ENCODE peak calls at places on chromosomes 2 and 18, in seven cellular contexts. O, N, L, Q, A, B and Y are unnamed samples.
A peak's percentile ranks its signal among the peaks of the same experiment; 100 is the strongest.

GRCh38 chr2:2845796-2846315 is 514.8 kb upstream of the MYT1L start:
- DNase-seq in O (no peak), N (no peak), L (no peak), Q (no peak), A (no peak), B (no peak), Y (no peak)

GRCh38 chr2:75053484-75054112 is 95.2 kb downstream of the POLE4 start:
- DNase-seq in O (no peak), N (peak; percentile 21), L (no peak), Q (peak; percentile 82), A (no peak), B (no peak), Y (peak; percentile 60)

GRCh38 chr2:145818890-145819504 is 1299.1 kb upstream of the ZEB2 start:
- DNase-seq in O (no peak), N (no peak), L (no peak), Q (no peak), A (no peak), B (no peak), Y (no peak)

GRCh38 chr2:68632026-68632425 is 11.4 kb upstream of the PROKR1 start:
- DNase-seq in O (no peak), N (no peak), L (no peak), Q (no peak), A (no peak), B (no peak), Y (no peak)

GRCh38 chr18:44238449-44238848 is 442.2 kb upstream of the SETBP1 start:
- DNase-seq in O (no peak), N (no peak), L (no peak), Q (no peak), A (no peak), B (no peak), Y (no peak)

GRCh38 chr2:164478205-164478604 is 143.1 kb downstream of the GRB14 start:
- DNase-seq in O (no peak), N (no peak), L (no peak), Q (no peak), A (no peak), B (no peak), Y (no peak)

GRCh38 chr2:16281451-16282330 is 341.3 kb downstream of the MYCN start:
- DNase-seq in O (no peak), N (no peak), L (no peak), Q (peak; percentile 74), A (no peak), B (no peak), Y (peak; percentile 76)

GRCh38 chr2:30765226-30765625 is 42.0 kb downstream of the CAPN13 start:
- DNase-seq in O (no peak), N (no peak), L (no peak), Q (no peak), A (no peak), B (no peak), Y (no peak)

GRCh38 chr2:240846881-240847601 is 21.6 kb upstream of the AGXT start:
- DNase-seq in O (no peak), N (no peak), L (no peak), Q (no peak), A (no peak), B (no peak), Y (no peak)

GRCh38 chr2:171956135-171956830 is 34.0 kb downstream of the HAT1 start:
- DNase-seq in O (no peak), N (no peak), L (no peak), Q (no peak), A (no peak), B (no peak), Y (no peak)

GRCh38 chr2:69933839-69934613 is 19.1 kb downstream of the MXD1 start:
- DNase-seq in O (no peak), N (no peak), L (no peak), Q (no peak), A (no peak), B (no peak), Y (no peak)

GRCh38 chr2:190718652-190719526 is 70.0 kb downstream of the NAB1 start:
- DNase-seq in O (no peak), N (peak; percentile 18), L (peak; percentile 16), Q (no peak), A (no peak), B (no peak), Y (peak; percentile 90)

GRCh38 chr2:20650880-20651730 is at the start of gene HS1BP3:
- DNase-seq in O (peak; percentile 93), N (peak; percentile 85), L (peak; percentile 91), Q (peak; percentile 83), A (peak; percentile 84), B (peak; percentile 98), Y (peak; percentile 92)

GRCh38 chr2:189555243-189555642 is 25.3 kb downstream of the SLC40A1 start:
- DNase-seq in O (no peak), N (no peak), L (no peak), Q (no peak), A (no peak), B (no peak), Y (no peak)

GRCh38 chr2:735670-736218 is 58.5 kb upstream of the TMEM18 start:
- DNase-seq in O (no peak), N (no peak), L (no peak), Q (no peak), A (no peak), B (no peak), Y (peak; percentile 66)

GRCh38 chr2:9287400-9288059 is 80.9 kb downstream of the ASAP2 start:
- DNase-seq in O (no peak), N (no peak), L (no peak), Q (no peak), A (no peak), B (no peak), Y (peak; percentile 56)

GRCh38 chr2:180776924-180777323 is 203.5 kb upstream of the UBE2E3 start:
- DNase-seq in O (no peak), N (no peak), L (no peak), Q (no peak), A (no peak), B (no peak), Y (no peak)

GRCh38 chr2:27069436-27069835 is 2.0 kb downstream of the OST4 start:
- DNase-seq in O (no peak), N (no peak), L (no peak), Q (no peak), A (no peak), B (no peak), Y (no peak)

GRCh38 chr18:51110073-51110797 is 80.2 kb downstream of the SMAD4 start:
- DNase-seq in O (peak; percentile 29), N (peak; percentile 36), L (peak; percentile 57), Q (peak; percentile 83), A (peak; percentile 62), B (peak; percentile 54), Y (peak; percentile 87)

GRCh38 chr18:11947214-11948119 is 33.8 kb upstream of the IMPA2 start:
- DNase-seq in O (peak; percentile 47), N (peak; percentile 95), L (peak; percentile 43), Q (peak; percentile 89), A (peak; percentile 19), B (peak; percentile 66), Y (peak; percentile 94)

GRCh38 chr2:189613650-189614420 is 33.2 kb upstream of the SLC40A1 start:
- DNase-seq in O (no peak), N (no peak), L (no peak), Q (no peak), A (no peak), B (no peak), Y (no peak)

GRCh38 chr18:44682181-44682870 is 1.6 kb downstream of the SETBP1 start:
- DNase-seq in O (no peak), N (peak; percentile 63), L (no peak), Q (peak; percentile 51), A (no peak), B (no peak), Y (peak; percentile 54)

GRCh38 chr18:40404284-40404683 is 1550.8 kb upstream of the PIK3C3 start:
- DNase-seq in O (no peak), N (no peak), L (no peak), Q (no peak), A (no peak), B (no peak), Y (no peak)

GRCh38 chr2:239252433-239253200 is 148.2 kb downstream of the HDAC4 start:
- DNase-seq in O (no peak), N (peak; percentile 60), L (no peak), Q (no peak), A (no peak), B (peak; percentile 25), Y (no peak)

GRCh38 chr18:79941473-79942119 is 9.9 kb downstream of the SLC66A2 start:
- DNase-seq in O (no peak), N (no peak), L (no peak), Q (peak; percentile 12), A (no peak), B (no peak), Y (no peak)

GRCh38 chr2:237726401-237726830 is 72.2 kb upstream of the RBM44 start:
- DNase-seq in O (no peak), N (no peak), L (no peak), Q (no peak), A (no peak), B (no peak), Y (no peak)

GRCh38 chr2:169069341-169069740 is at the start of gene DHRS9:
- DNase-seq in O (no peak), N (no peak), L (no peak), Q (no peak), A (no peak), B (no peak), Y (no peak)

GRCh38 chr2:67446504-67446911 is 49.4 kb downstream of the ETAA1 start:
- DNase-seq in O (no peak), N (no peak), L (no peak), Q (no peak), A (no peak), B (no peak), Y (no peak)

GRCh38 chr2:46091004-46091403 is 206.2 kb upstream of the EPAS1 start:
- DNase-seq in O (no peak), N (no peak), L (no peak), Q (peak; percentile 46), A (no peak), B (no peak), Y (peak; percentile 19)

GRCh38 chr2:219292616-219293015 is 13.4 kb downstream of the DNAJB2 start:
- DNase-seq in O (no peak), N (no peak), L (no peak), Q (no peak), A (no peak), B (no peak), Y (no peak)

GRCh38 chr2:74006424-74006823 is 21.7 kb downstream of the TET3 start:
- DNase-seq in O (no peak), N (peak; percentile 62), L (no peak), Q (peak; percentile 80), A (no peak), B (no peak), Y (peak; percentile 72)

GRCh38 chr2:238968616-238969394 is 120.9 kb downstream of the TWIST2 start:
- DNase-seq in O (no peak), N (no peak), L (no peak), Q (no peak), A (no peak), B (no peak), Y (no peak)

GRCh38 chr2:219962089-219962488 is 334.7 kb downstream of the SLC4A3 start:
- DNase-seq in O (no peak), N (no peak), L (no peak), Q (no peak), A (no peak), B (no peak), Y (no peak)

GRCh38 chr18:78994977-78995582 is 15.5 kb downstream of the SALL3 start:
- DNase-seq in O (no peak), N (no peak), L (no peak), Q (no peak), A (no peak), B (no peak), Y (no peak)

GRCh38 chr2:220785181-220785580 is 786.9 kb downstream of the EPHA4 start:
- DNase-seq in O (no peak), N (no peak), L (no peak), Q (no peak), A (no peak), B (no peak), Y (no peak)

GRCh38 chr18:45441110-45441842 is 174.0 kb upstream of the SLC14A2 start:
- DNase-seq in O (no peak), N (no peak), L (no peak), Q (no peak), A (no peak), B (no peak), Y (no peak)

GRCh38 chr2:202035089-202035940 is 1.7 kb downstream of the FZD7 start:
- DNase-seq in O (no peak), N (peak; percentile 81), L (no peak), Q (peak; percentile 54), A (no peak), B (peak; percentile 15), Y (peak; percentile 77)

GRCh38 chr2:156826342-156826933 is 390.3 kb downstream of the GPD2 start:
- DNase-seq in O (no peak), N (peak; percentile 62), L (no peak), Q (no peak), A (no peak), B (no peak), Y (no peak)